ENCODE peak calls at places on chromosomes 1 and 21, in ten cellular contexts. R, A, C, Z, Q, B, H, J, E and F are unnamed samples.

GRCh38 chr1:234616644-234617043 is 6.7 kb upstream of the IRF2BP2 start:
- DNase-seq in C (no peak), E (no peak), B (no peak), R (no peak), J (no peak), Z (no peak), H (peak; percentile 68), Q (no peak), A (no peak), F (no peak)

GRCh38 chr1:231139659-231140650 is 21.9 kb upstream of the TRIM67 start:
- DNase-seq in Q (peak; percentile 70), B (no peak), Z (no peak), R (no peak), A (no peak), J (no peak), E (no peak), C (no peak), H (peak; percentile 97), F (no peak)

GRCh38 chr1:203408485-203409229 is 57.7 kb upstream of the FMOD start:
- DNase-seq in B (no peak), Z (peak; percentile 82), Q (peak; percentile 55), H (peak; percentile 77), A (peak; percentile 70), J (no peak), R (peak; percentile 76), E (no peak), C (no peak), F (no peak)

GRCh38 chr21:28903448-28903847 is 89.2 kb downstream of the LTN1 start:
- DNase-seq in J (no peak), B (no peak), E (no peak), R (no peak), Z (no peak), Q (no peak), A (no peak), H (no peak), C (no peak), F (no peak)

GRCh38 chr21:27132270-27132669 is 165.4 kb upstream of the ADAMTS5 start:
- DNase-seq in H (peak; percentile 27), R (no peak), C (no peak), B (no peak), Z (no peak), A (no peak), J (no peak), Q (peak; percentile 58), E (no peak), F (no peak)

GRCh38 chr1:161738627-161739287 is 10.8 kb upstream of the DUSP12 start:
- DNase-seq in B (peak; percentile 19), C (peak; percentile 42), R (peak; percentile 26), Z (no peak), Q (peak; percentile 80), E (peak; percentile 47), J (peak; percentile 95), H (peak; percentile 80), A (peak; percentile 7), F (peak; percentile 89)

GRCh38 chr1:183702813-183703198 is 49.7 kb upstream of the APOBEC4 start:
- DNase-seq in C (no peak), A (no peak), R (no peak), E (no peak), Q (no peak), B (no peak), J (no peak), Z (no peak), H (no peak), F (no peak)

GRCh38 chr1:27864264-27864895 is 8.0 kb upstream of the THEMIS2 start:
- DNase-seq in E (peak; percentile 58), Z (no peak), J (peak; percentile 75), R (peak; percentile 21), H (no peak), B (no peak), A (no peak), C (no peak), Q (no peak), F (no peak)

GRCh38 chr21:43817157-43818086 is 28.0 kb downstream of the RRP1 start:
- DNase-seq in H (no peak), J (no peak), R (no peak), A (no peak), Z (peak; percentile 22), E (no peak), Q (no peak), B (no peak), C (no peak), F (no peak)

GRCh38 chr1:168897249-168897648 is 168.2 kb upstream of the DPT start:
- DNase-seq in R (no peak), J (no peak), C (no peak), E (no peak), A (no peak), Z (no peak), H (no peak), B (no peak), Q (no peak), F (no peak)

GRCh38 chr1:24126672-24127023 is 14.7 kb upstream of the MYOM3 start:
- DNase-seq in E (no peak), J (peak; percentile 9), H (no peak), A (no peak), Q (no peak), R (no peak), B (no peak), Z (no peak), C (no peak), F (no peak)